ENCODE peak calls at places on chromosomes 2 and 18, in four cellular contexts. Z is GM12878, V is K562, I is H1. L is an unnamed sample.

GRCh38 chr2:72581560-72582181 is 244.2 kb downstream of the EXOC6B start:
- DNase-seq in Z (no peak), V (no peak), I (peak), L (no peak)

GRCh38 chr18:55927831-55928230 is 339.8 kb upstream of the TCF4 start:
- DNase-seq in Z (no peak), V (no peak), I (no peak), L (no peak)

GRCh38 chr18:80204142-80204541 is 43.2 kb downstream of the PARD6G start:
- DNase-seq in Z (no peak), V (no peak), I (peak), L (no peak)

GRCh38 chr2:37631698-37632097 is 39.7 kb downstream of the CDC42EP3 start:
- DNase-seq in Z (no peak), V (no peak), I (no peak), L (no peak)

GRCh38 chr2:100422320-100422719 is 4.9 kb upstream of the CHST10 start:
- DNase-seq in Z (no peak), V (peak), I (no peak), L (no peak)

GRCh38 chr2:157107877-157108276 is 149.6 kb upstream of the GALNT5 start:
- DNase-seq in Z (no peak), V (no peak), I (no peak), L (no peak)

GRCh38 chr18:9535430-9535972 is 60.2 kb downstream of the RALBP1 start:
- DNase-seq in Z (no peak), V (no peak), I (no peak), L (no peak)

GRCh38 chr2:120594856-120595685 is 140.6 kb upstream of the GLI2 start:
- DNase-seq in Z (no peak), V (peak), I (no peak), L (no peak)

GRCh38 chr2:42133771-42134195 is 35.4 kb upstream of the EML4 start:
- DNase-seq in Z (no peak), V (no peak), I (no peak), L (no peak)

GRCh38 chr18:40863801-40864200 is 1091.2 kb upstream of the PIK3C3 start:
- DNase-seq in Z (no peak), V (no peak), I (no peak), L (no peak)

GRCh38 chr2:135664623-135665068 is 77.0 kb upstream of the UBXN4 start:
- DNase-seq in Z (peak), V (no peak), I (no peak), L (no peak)

GRCh38 chr2:142868281-142868762 is 9.1 kb upstream of the KYNU start:
- DNase-seq in Z (no peak), V (no peak), I (no peak), L (no peak)

GRCh38 chr2:226440119-226440917 is 359.3 kb downstream of the IRS1 start:
- DNase-seq in Z (no peak), V (no peak), I (no peak), L (no peak)

GRCh38 chr2:173076557-173077345 is 1.1 kb downstream of the MAP3K20 start:
- DNase-seq in Z (peak), V (peak), I (no peak), L (no peak)

GRCh38 chr2:238704471-238705230 is 143.2 kb upstream of the TWIST2 start:
- DNase-seq in Z (no peak), V (no peak), I (peak), L (no peak)

GRCh38 chr2:38528008-38528442 is 74.7 kb downstream of the HNRNPLL start:
- DNase-seq in Z (no peak), V (peak), I (peak), L (peak)

GRCh38 chr2:11616851-11617415 is 53.1 kb downstream of the NTSR2 start:
- DNase-seq in Z (no peak), V (no peak), I (no peak), L (no peak)

GRCh38 chr18:46332956-46333355 is 228.8 kb downstream of the HAUS1 start:
- DNase-seq in Z (no peak), V (no peak), I (peak), L (peak)

GRCh38 chr2:126200538-126200937 is 455.4 kb upstream of the GYPC start:
- DNase-seq in Z (no peak), V (no peak), I (no peak), L (no peak)

GRCh38 chr2:229388746-229389145 is 117.7 kb upstream of the PID1 start:
- DNase-seq in Z (no peak), V (no peak), I (no peak), L (no peak)

GRCh38 chr2:137910641-137911040 is 53.6 kb upstream of the HNMT start:
- DNase-seq in Z (no peak), V (peak), I (no peak), L (no peak)

GRCh38 chr18:50836521-50836957 is 16.7 kb upstream of the MRO start:
- DNase-seq in Z (peak), V (no peak), I (no peak), L (peak)

GRCh38 chr2:211157856-211158463 is 601.6 kb downstream of the CPS1 start:
- DNase-seq in Z (peak), V (peak), I (peak), L (peak)

GRCh38 chr2:202716953-202717597 is 82.3 kb downstream of the FAM117B start:
- DNase-seq in Z (no peak), V (no peak), I (no peak), L (no peak)

GRCh38 chr2:118843492-118844132 is 3.8 kb downstream of the EN1 start:
- DNase-seq in Z (no peak), V (no peak), I (no peak), L (no peak)

GRCh38 chr2:127107622-127107999 is 657 bp upstream of the BIN1 start:
- DNase-seq in Z (no peak), V (no peak), I (no peak), L (no peak)

GRCh38 chr2:168323456-168324058 is 76.2 kb upstream of the STK39 start:
- DNase-seq in Z (no peak), V (no peak), I (no peak), L (no peak)

GRCh38 chr2:24164416-24164973 is 10.4 kb upstream of the FAM228A start:
- DNase-seq in Z (peak), V (peak), I (peak), L (no peak)

GRCh38 chr2:65256088-65256487 is 28.5 kb downstream of the ACTR2 start:
- DNase-seq in Z (no peak), V (no peak), I (no peak), L (no peak)

GRCh38 chr2:122514451-122514996 is 759.1 kb downstream of the TSN start:
- DNase-seq in Z (no peak), V (no peak), I (no peak), L (no peak)

GRCh38 chr18:58633874-58634273 is 5.0 kb upstream of the ALPK2 start:
- DNase-seq in Z (peak), V (no peak), I (no peak), L (no peak)

GRCh38 chr2:241851325-241852115 is 7.2 kb downstream of the PDCD1 start:
- DNase-seq in Z (no peak), V (no peak), I (peak), L (no peak)

GRCh38 chr2:39620067-39620466 is 45.6 kb upstream of the TMEM178A start:
- DNase-seq in Z (no peak), V (peak), I (no peak), L (peak)

GRCh38 chr2:155871940-155872339 is 460.6 kb downstream of the NR4A2 start:
- DNase-seq in Z (no peak), V (no peak), I (no peak), L (no peak)

GRCh38 chr2:100239513-100240210 is 82.6 kb downstream of the LONRF2 start:
- DNase-seq in Z (no peak), V (no peak), I (no peak), L (no peak)

GRCh38 chr2:237433920-237434319 is 20.0 kb upstream of the COL6A3 start:
- DNase-seq in Z (no peak), V (no peak), I (no peak), L (no peak)

GRCh38 chr2:25618676-25619075 is 54.7 kb downstream of the DTNB start:
- DNase-seq in Z (no peak), V (no peak), I (no peak), L (no peak)
- H3K4me3 ChIP-seq in Z (no peak), V (no peak), I (no peak), L (no peak)

GRCh38 chr2:180692322-180692721 is 288.1 kb upstream of the UBE2E3 start:
- DNase-seq in Z (no peak), V (no peak), I (no peak), L (no peak)
- TF ChIP-seq POLR2AphosphoS5 in Z (no peak), V (no peak), I (no peak), L (no peak)

GRCh38 chr18:3199942-3200645 is 19.7 kb downstream of the MYOM1 start:
- DNase-seq in Z (no peak), V (no peak), I (no peak), L (no peak)
- TF ChIP-seq GABPA in Z (no peak), V (no peak), I (no peak), L (no peak)

GRCh38 chr2:85584354-85584856 is at the start of gene VAMP5:
- DNase-seq in Z (no peak), V (no peak), I (peak), L (no peak)

GRCh38 chr2:85583667-85584353 is 421 bp upstream of the VAMP5 start:
- DNase-seq in Z (no peak), V (no peak), I (no peak), L (no peak)

GRCh38 chr2:85582467-85582866 is 1.8 kb upstream of the VAMP5 start:
- DNase-seq in Z (no peak), V (no peak), I (no peak), L (no peak)

GRCh38 chr2:85585781-85586105 is 1.5 kb downstream of the VAMP5 start:
- DNase-seq in Z (no peak), V (peak), I (no peak), L (no peak)

GRCh38 chr2:85584857-85585780 is 888 bp downstream of the VAMP5 start:
- DNase-seq in Z (no peak), V (peak), I (no peak), L (peak)
- H3K4me3 ChIP-seq in Z (peak), V (no peak), I (peak), L (no peak)

GRCh38 chr2:112973156-112973555 is 4.7 kb upstream of the IL36G start:
- DNase-seq in Z (no peak), V (no peak), I (no peak), L (no peak)
- TF ChIP-seq POLR2AphosphoS5 in Z (no peak), V (no peak), I (no peak), L (no peak)